ENCODE peak calls at places on chromosomes 3 and 15, in four cellular contexts. T, Y, B and G are unnamed samples.

GRCh38 chr15:58444658-58445332 is 13.0 kb downstream of the LIPC start:
- DNase-seq in T (no peak), Y (no peak), B (no peak), G (no peak)

GRCh38 chr3:188788621-188789081 is 383.1 kb upstream of the TPRG1 start:
- DNase-seq in T (peak; percentile 98), Y (peak; percentile 45), B (peak; percentile 79), G (peak; percentile 81)

GRCh38 chr3:32420138-32420981 is 28.7 kb downstream of the CMTM7 start:
- DNase-seq in T (no peak), Y (peak; percentile 23), B (no peak), G (no peak)

GRCh38 chr3:141373232-141373631 is 4.9 kb downstream of the ZBTB38 start:
- DNase-seq in T (no peak), Y (no peak), B (no peak), G (no peak)

GRCh38 chr3:180762866-180763265 is 83.6 kb upstream of the CCDC39 start:
- DNase-seq in T (no peak), Y (no peak), B (no peak), G (no peak)

GRCh38 chr3:114624047-114624445 is 330.2 kb downstream of the TIGIT start:
- DNase-seq in T (no peak), Y (peak; percentile 22), B (no peak), G (peak; percentile 32)

GRCh38 chr3:62261800-62262199 is 111.5 kb downstream of the FEZF2 start:
- DNase-seq in T (no peak), Y (no peak), B (no peak), G (no peak)

GRCh38 chr3:129439381-129439816 is 349 bp downstream of the MBD4 start:
- DNase-seq in T (no peak), Y (peak; percentile 19), B (no peak), G (no peak)

GRCh38 chr3:160827516-160827915 is 71.5 kb downstream of the PPM1L start:
- DNase-seq in T (no peak), Y (no peak), B (no peak), G (no peak)